ENCODE peak calls at places on chromosomes 7 and 10, in nine cellular contexts. M, D, Z, T, L, K, C, W and O are unnamed samples.

GRCh38 chr7:139646566-139646965 is 123.1 kb downstream of the CLEC2L start:
- DNase-seq in M (no peak), D (no peak), Z (no peak), T (no peak), L (no peak), K (no peak), C (no peak), W (no peak), O (no peak)

GRCh38 chr7:151873402-151873965 is 3.4 kb downstream of the PRKAG2 start:
- DNase-seq in M (no peak), D (no peak), Z (no peak), T (no peak), L (no peak), K (no peak), C (no peak), W (peak; percentile 56), O (no peak)

GRCh38 chr10:125021686-125022374 is 79.9 kb downstream of the ZRANB1 start:
- DNase-seq in M (no peak), D (no peak), Z (no peak), T (no peak), L (no peak), K (no peak), C (no peak), W (peak; percentile 69), O (no peak)

GRCh38 chr10:28903716-28904115 is 226.4 kb downstream of the BAMBI start:
- DNase-seq in M (no peak), D (no peak), Z (no peak), T (no peak), L (no peak), K (no peak), C (no peak), W (no peak), O (no peak)

GRCh38 chr10:70780370-70780760 is 4.8 kb downstream of the TBATA start:
- DNase-seq in M (no peak), D (no peak), Z (no peak), T (peak; percentile 25), L (no peak), K (no peak), C (no peak), W (no peak), O (no peak)

GRCh38 chr7:75928600-75928939 is 13.6 kb downstream of the POR start:
- DNase-seq in M (no peak), D (no peak), Z (no peak), T (no peak), L (no peak), K (no peak), C (no peak), W (no peak), O (no peak)

GRCh38 chr10:92790449-92790848 is 57.9 kb upstream of the EXOC6 start:
- DNase-seq in M (no peak), D (no peak), Z (no peak), T (no peak), L (no peak), K (no peak), C (no peak), W (no peak), O (no peak)

GRCh38 chr10:119270893-119271361 is 63.6 kb downstream of the GRK5 start:
- DNase-seq in M (no peak), D (no peak), Z (no peak), T (peak; percentile 84), L (peak; percentile 75), K (peak; percentile 28), C (peak; percentile 90), W (peak; percentile 94), O (peak; percentile 45)

GRCh38 chr10:51073461-51074237 is 638 bp upstream of the PRKG1 start:
- DNase-seq in M (peak; percentile 17), D (peak; percentile 13), Z (peak; percentile 26), T (peak; percentile 34), L (peak; percentile 17), K (peak; percentile 23), C (no peak), W (peak; percentile 68), O (no peak)

GRCh38 chr10:104639595-104640338 is 1.3 kb upstream of the SORCS3 start:
- DNase-seq in M (no peak), D (peak; percentile 12), Z (peak; percentile 27), T (no peak), L (no peak), K (peak; percentile 12), C (no peak), W (no peak), O (no peak)

GRCh38 chr7:50761722-50762121 is 21.0 kb downstream of the GRB10 start:
- DNase-seq in M (no peak), D (no peak), Z (no peak), T (no peak), L (no peak), K (no peak), C (no peak), W (no peak), O (no peak)

GRCh38 chr10:28853195-28853594 is 175.9 kb downstream of the BAMBI start:
- DNase-seq in M (no peak), D (no peak), Z (no peak), T (no peak), L (no peak), K (no peak), C (no peak), W (no peak), O (no peak)

GRCh38 chr7:122750389-122750788 is 47.7 kb upstream of the RNF148 start:
- DNase-seq in M (no peak), D (no peak), Z (no peak), T (no peak), L (no peak), K (no peak), C (no peak), W (no peak), O (no peak)

GRCh38 chr7:16563281-16564022 is 36.8 kb downstream of the LRRC72 start:
- DNase-seq in M (no peak), D (no peak), Z (no peak), T (no peak), L (no peak), K (no peak), C (no peak), W (no peak), O (no peak)

GRCh38 chr7:74606101-74606908 is 51.2 kb upstream of the GTF2I start:
- DNase-seq in M (no peak), D (no peak), Z (peak; percentile 46), T (peak; percentile 61), L (peak; percentile 56), K (peak; percentile 20), C (peak; percentile 88), W (peak; percentile 88), O (peak; percentile 50)
- TF ChIP-seq CTCF in M (no peak), D (no peak), Z (no peak), T (no peak), L (no peak), K (no peak), C (no peak), W (no peak), O (no peak)

GRCh38 chr10:15245530-15245929 is 77.0 kb upstream of the NMT2 start:
- DNase-seq in M (no peak), D (no peak), Z (peak; percentile 45), T (no peak), L (no peak), K (peak; percentile 51), C (no peak), W (no peak), O (no peak)
- TF ChIP-seq CTCF in M (peak; percentile 45), D (peak; percentile 43), Z (no peak), T (no peak), L (no peak), K (no peak), C (peak; percentile 23), W (no peak), O (no peak)

GRCh38 chr7:19491821-19492452 is 216.9 kb downstream of the POLR1F start:
- DNase-seq in M (no peak), D (no peak), Z (no peak), T (no peak), L (no peak), K (no peak), C (no peak), W (no peak), O (no peak)
- TF ChIP-seq CTCF in M (peak; percentile 66), D (peak; percentile 73), Z (peak; percentile 72), T (no peak), L (peak; percentile 30), K (peak; percentile 80), C (peak; percentile 51), W (no peak), O (no peak)

GRCh38 chr10:129852829-129853228 is 111.2 kb downstream of the EBF3 start:
- DNase-seq in M (no peak), D (no peak), Z (peak; percentile 27), T (no peak), L (no peak), K (no peak), C (no peak), W (no peak), O (no peak)

GRCh38 chr10:129851941-129852650 is 112.0 kb downstream of the EBF3 start:
- DNase-seq in M (no peak), D (no peak), Z (peak; percentile 58), T (no peak), L (no peak), K (no peak), C (no peak), W (no peak), O (no peak)

GRCh38 chr10:129854796-129855705 is 109.0 kb downstream of the EBF3 start:
- DNase-seq in M (no peak), D (no peak), Z (peak; percentile 21), T (no peak), L (no peak), K (no peak), C (no peak), W (no peak), O (no peak)

GRCh38 chr10:129854181-129854580 is 109.9 kb downstream of the EBF3 start:
- DNase-seq in M (no peak), D (no peak), Z (no peak), T (no peak), L (no peak), K (no peak), C (no peak), W (no peak), O (no peak)

DNA sequence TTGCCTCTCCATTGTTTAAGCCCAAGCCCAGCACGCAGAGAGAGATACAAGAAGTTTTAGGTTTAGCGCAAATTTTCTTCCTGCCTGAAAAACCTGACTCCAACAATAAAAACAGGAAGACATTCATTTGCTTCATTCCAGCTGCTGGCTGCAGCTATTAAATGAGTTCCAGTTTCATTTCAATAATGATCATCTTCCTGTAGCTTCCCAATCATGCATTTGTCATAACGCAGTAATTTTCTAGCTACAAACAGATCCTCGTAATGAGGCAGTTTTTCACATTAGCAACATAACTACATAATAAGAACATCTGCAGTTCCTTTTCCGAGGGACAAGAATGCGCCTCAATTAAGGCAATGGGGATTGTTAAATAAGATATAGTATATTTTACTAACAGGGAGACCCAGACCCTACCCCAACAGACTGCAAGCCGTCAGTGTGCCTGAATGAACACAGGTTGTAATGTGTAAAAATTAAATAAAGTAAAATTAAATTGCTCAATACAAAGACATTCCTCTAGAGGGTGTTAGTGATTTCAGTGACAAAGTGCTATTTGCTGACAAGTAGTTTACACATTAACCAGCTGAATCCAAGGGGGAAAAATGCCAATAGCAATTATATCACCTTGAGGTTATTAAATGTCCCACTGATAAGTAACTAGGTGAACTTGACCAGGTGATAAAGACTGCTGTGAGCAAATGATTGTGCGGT is 110.7 kb downstream of the EBF3 start:
- DNase-seq in M (no peak), D (no peak), Z (no peak), T (no peak), L (no peak), K (no peak), C (no peak), W (no peak), O (no peak)
- TF ChIP-seq CTCF in M (peak; percentile 57), D (peak; percentile 59), Z (peak; percentile 68), T (no peak), L (peak; percentile 21), K (peak; percentile 67), C (peak; percentile 36), W (no peak), O (no peak)

GRCh38 chr7:157859915-157860314 is 523.1 kb downstream of the DNAJB6 start:
- DNase-seq in M (no peak), D (no peak), Z (no peak), T (no peak), L (no peak), K (no peak), C (no peak), W (peak; percentile 48), O (no peak)
- TF ChIP-seq CTCF in M (peak; percentile 8), D (no peak), Z (no peak), T (no peak), L (no peak), K (no peak), C (no peak), W (no peak), O (no peak)